ENCODE peak calls at places on chromosomes 3 and 15, in four cellular contexts. V is AG09319; K is activated T-helper 9 cell treated with anti-CD3 and anti-CD28 coated beads, Interleukin-2, amount 50 U/mL, for 16 hours; L is HuH-7. Q is an unnamed sample.

GRCh38 chr3:59367150-59367549 is 317.3 kb upstream of the CFAP20DC start:
- DNase-seq in L (no peak), K (no peak), V (no peak), Q (no peak)

GRCh38 chr3:56773588-56774330 is 28.0 kb downstream of the ARHGEF3 start:
- DNase-seq in L (no peak), K (no peak), V (no peak), Q (no peak)

GRCh38 chr3:96449803-96450202 is 364.6 kb upstream of the EPHA6 start:
- DNase-seq in V (no peak), K (no peak), L (no peak), Q (no peak)

GRCh38 chr3:2477635-2478034 is 379.0 kb downstream of the CNTN4 start:
- DNase-seq in L (no peak), V (no peak), K (no peak), Q (no peak)

GRCh38 chr3:194101592-194102432 is 34.1 kb upstream of the HES1 start:
- DNase-seq in K (no peak), V (no peak), L (no peak), Q (no peak)

GRCh38 chr3:116614795-116615362 is 94.7 kb upstream of the TUSC7 start:
- DNase-seq in K (no peak), L (no peak), V (no peak), Q (no peak)

GRCh38 chr3:79843180-79843579 is 75.4 kb upstream of the ROBO1 start:
- DNase-seq in L (no peak), K (no peak), V (no peak), Q (no peak)

GRCh38 chr15:80876034-80876433 is 96.9 kb downstream of the CEMIP start:
- DNase-seq in K (no peak), V (no peak), L (no peak), Q (no peak)

GRCh38 chr3:64167868-64168267 is 57.4 kb downstream of the PRICKLE2 start:
- DNase-seq in K (no peak), L (no peak), V (no peak), Q (no peak)

GRCh38 chr15:78389356-78389755 is 48.7 kb upstream of the IREB2 start:
- DNase-seq in K (no peak), V (peak; percentile 69), L (no peak), Q (peak; percentile 51)

GRCh38 chr15:50302581-50302980 is 37.1 kb upstream of the HDC start:
- DNase-seq in L (no peak), K (no peak), V (no peak), Q (no peak)

GRCh38 chr3:141191097-141191749 is 40.4 kb upstream of the PXYLP1 start:
- DNase-seq in L (no peak), V (no peak), K (no peak), Q (no peak)

GRCh38 chr3:33277193-33277882 is at the start of gene FBXL2:
- DNase-seq in K (no peak), L (peak; percentile 94), V (peak; percentile 10), Q (peak; percentile 8)

GRCh38 chr3:149678365-149678948 is 20.6 kb upstream of the WWTR1 start:
- DNase-seq in K (no peak), L (no peak), V (no peak), Q (no peak)

GRCh38 chr3:33687406-33688010 is 30.5 kb downstream of the CLASP2 start:
- DNase-seq in L (no peak), K (no peak), V (no peak), Q (no peak)

GRCh38 chr3:36591959-36592358 is 172.4 kb downstream of the DCLK3 start:
- DNase-seq in L (no peak), V (no peak), K (no peak), Q (no peak)

GRCh38 chr3:13115991-13116390 is 42.8 kb upstream of the IQSEC1 start:
- DNase-seq in K (no peak), V (no peak), L (no peak), Q (no peak)

GRCh38 chr3:14598143-14598569 is 53.4 kb upstream of the CCDC174 start:
- DNase-seq in K (peak; percentile 12), L (peak; percentile 92), V (no peak), Q (no peak)

GRCh38 chr15:70799667-70800450 is 36.5 kb upstream of the UACA start:
- DNase-seq in K (no peak), L (no peak), V (peak; percentile 93), Q (peak; percentile 97)

GRCh38 chr15:91559066-91559465 is 294.4 kb upstream of the SLCO3A1 start:
- DNase-seq in K (no peak), L (no peak), V (no peak), Q (no peak)

GRCh38 chr3:58564054-58564453 is 13.1 kb downstream of the FAM107A start:
- DNase-seq in V (no peak), L (no peak), K (no peak), Q (no peak)

GRCh38 chr15:60745469-60745971 is 266.6 kb upstream of the ICE2 start:
- DNase-seq in L (no peak), K (no peak), V (no peak), Q (peak; percentile 35)

GRCh38 chr15:59946084-59946483 is 58.0 kb upstream of the FOXB1 start:
- DNase-seq in L (no peak), V (no peak), K (no peak), Q (no peak)

GRCh38 chr3:70805044-70805732 is 492.8 kb upstream of the MDFIC2 start:
- DNase-seq in K (no peak), V (no peak), L (no peak), Q (peak; percentile 18)

GRCh38 chr3:80770106-80771079 is 991.1 kb downstream of the GBE1 start:
- DNase-seq in L (peak; percentile 6), V (peak; percentile 5), K (no peak), Q (no peak)

GRCh38 chr3:67495751-67496150 is 158.7 kb downstream of the SUCLG2 start:
- DNase-seq in V (no peak), L (no peak), K (no peak), Q (no peak)

GRCh38 chr3:141257971-141258370 is 26.3 kb downstream of the PXYLP1 start:
- DNase-seq in K (no peak), L (no peak), V (no peak), Q (no peak)

GRCh38 chr15:64619880-64620839 is 155.2 kb downstream of the RBPMS2 start:
- DNase-seq in V (peak; percentile 36), L (no peak), K (no peak), Q (no peak)

GRCh38 chr3:125356140-125357026 is 18.7 kb downstream of the ZNF148 start:
- DNase-seq in K (no peak), V (no peak), L (no peak), Q (no peak)

GRCh38 chr3:56042326-56042951 is 425.8 kb downstream of the ERC2 start:
- DNase-seq in L (peak; percentile 3), K (no peak), V (peak; percentile 39), Q (no peak)

GRCh38 chr3:33786565-33787327 is 11.7 kb upstream of the PDCD6IP start:
- DNase-seq in V (no peak), L (no peak), K (no peak), Q (no peak)

GRCh38 chr3:96182756-96183155 is 631.6 kb upstream of the EPHA6 start:
- DNase-seq in L (no peak), K (no peak), V (no peak), Q (no peak)

GRCh38 chr3:64267774-64268604 is 42.7 kb upstream of the PRICKLE2 start:
- DNase-seq in K (no peak), L (no peak), V (no peak), Q (no peak)

GRCh38 chr15:74523982-74524381 is 17.0 kb upstream of the ARID3B start:
- DNase-seq in K (no peak), L (no peak), V (no peak), Q (no peak)

GRCh38 chr3:172194702-172195392 is 155.5 kb downstream of the FNDC3B start:
- DNase-seq in V (no peak), K (no peak), L (peak; percentile 64), Q (no peak)

Q was measured in BJ.